ENCODE peak calls at places on chromosomes 4 and X, in six cellular contexts. One of them, this sample, is unnamed.

GRCh38 chrX:8067754-8068469 is 103.2 kb downstream of the VCX2 start:
- DNase-seq in fibroblast of villous mesenchyme: peak
- DNase-seq in fibroblast of mammary gland: peak
- DNase-seq in GM12865: no peak
- DNase-seq in MCF 10A: peak
- DNase-seq in body of pancreas: no peak
- DNase-seq in this sample: no peak

GRCh38 chrX:153744210-153745066 is 19.6 kb upstream of the PLXNB3 start:
- DNase-seq in fibroblast of villous mesenchyme: no peak
- DNase-seq in fibroblast of mammary gland: no peak
- DNase-seq in GM12865: no peak
- DNase-seq in MCF 10A: no peak
- DNase-seq in body of pancreas: peak
- DNase-seq in this sample: no peak

GRCh38 chr4:72876946-72877345 is 192.6 kb downstream of the COX18 start:
- DNase-seq in fibroblast of villous mesenchyme: no peak
- DNase-seq in fibroblast of mammary gland: no peak
- DNase-seq in GM12865: no peak
- DNase-seq in MCF 10A: no peak
- DNase-seq in body of pancreas: no peak
- DNase-seq in this sample: no peak

GRCh38 chr4:4754641-4755040 is 104.8 kb upstream of the MSX1 start:
- DNase-seq in fibroblast of villous mesenchyme: no peak
- DNase-seq in fibroblast of mammary gland: no peak
- DNase-seq in GM12865: no peak
- DNase-seq in MCF 10A: no peak
- DNase-seq in body of pancreas: no peak
- DNase-seq in this sample: no peak

GRCh38 chr4:56704074-56704473 is 23.0 kb upstream of the HOPX start:
- DNase-seq in fibroblast of villous mesenchyme: peak
- DNase-seq in fibroblast of mammary gland: no peak
- DNase-seq in GM12865: no peak
- DNase-seq in MCF 10A: no peak
- DNase-seq in body of pancreas: no peak
- DNase-seq in this sample: no peak

GRCh38 chrX:150049647-150050046 is 111.4 kb upstream of the EOLA2 start:
- DNase-seq in fibroblast of villous mesenchyme: peak
- DNase-seq in fibroblast of mammary gland: no peak
- DNase-seq in GM12865: no peak
- DNase-seq in MCF 10A: no peak
- DNase-seq in body of pancreas: no peak
- DNase-seq in this sample: peak

GRCh38 chr4:7863911-7864681 is 75.6 kb downstream of the AFAP1 start:
- DNase-seq in fibroblast of villous mesenchyme: no peak
- DNase-seq in fibroblast of mammary gland: no peak
- DNase-seq in GM12865: peak
- DNase-seq in MCF 10A: no peak
- DNase-seq in body of pancreas: no peak
- DNase-seq in this sample: no peak

GRCh38 chr4:113444386-113444785 is 317.2 kb downstream of the CAMK2D start:
- DNase-seq in fibroblast of villous mesenchyme: peak
- DNase-seq in fibroblast of mammary gland: peak
- DNase-seq in GM12865: no peak
- DNase-seq in MCF 10A: peak
- DNase-seq in body of pancreas: no peak
- DNase-seq in this sample: no peak

GRCh38 chrX:119399772-119400101 is 601 bp downstream of the SLC25A43 start:
- DNase-seq in fibroblast of villous mesenchyme: peak
- DNase-seq in fibroblast of mammary gland: peak
- DNase-seq in GM12865: no peak
- DNase-seq in MCF 10A: no peak
- DNase-seq in body of pancreas: no peak
- DNase-seq in this sample: no peak

GRCh38 chr4:27068151-27068862 is 207.7 kb downstream of the STIM2 start:
- DNase-seq in fibroblast of villous mesenchyme: no peak
- DNase-seq in fibroblast of mammary gland: no peak
- DNase-seq in GM12865: no peak
- DNase-seq in MCF 10A: no peak
- DNase-seq in body of pancreas: no peak
- DNase-seq in this sample: no peak

GRCh38 chr4:112511294-112512118 is 4.5 kb downstream of the NEUROG2 start:
- DNase-seq in fibroblast of villous mesenchyme: no peak
- DNase-seq in fibroblast of mammary gland: no peak
- DNase-seq in GM12865: no peak
- DNase-seq in MCF 10A: no peak
- DNase-seq in body of pancreas: no peak
- DNase-seq in this sample: no peak

GRCh38 chr4:101345271-101345595 is 2.1 kb downstream of the PPP3CA start:
- DNase-seq in fibroblast of villous mesenchyme: peak
- DNase-seq in fibroblast of mammary gland: peak
- DNase-seq in GM12865: peak
- DNase-seq in MCF 10A: no peak
- DNase-seq in body of pancreas: no peak
- DNase-seq in this sample: peak

GRCh38 chrX:98480606-98481005 is 1596.9 kb downstream of the RPA4 start:
- DNase-seq in fibroblast of villous mesenchyme: no peak
- DNase-seq in fibroblast of mammary gland: no peak
- DNase-seq in GM12865: no peak
- DNase-seq in MCF 10A: peak
- DNase-seq in body of pancreas: no peak
- DNase-seq in this sample: no peak

GRCh38 chrX:46710927-46711623 is 47.8 kb downstream of the SLC9A7 start:
- DNase-seq in fibroblast of villous mesenchyme: no peak
- DNase-seq in fibroblast of mammary gland: no peak
- DNase-seq in GM12865: peak
- DNase-seq in MCF 10A: no peak
- DNase-seq in body of pancreas: no peak
- DNase-seq in this sample: no peak

GRCh38 chr4:137909910-137910309 is 332.2 kb downstream of the SLC7A11 start:
- DNase-seq in fibroblast of villous mesenchyme: no peak
- DNase-seq in fibroblast of mammary gland: no peak
- DNase-seq in GM12865: no peak
- DNase-seq in MCF 10A: peak
- DNase-seq in body of pancreas: peak
- DNase-seq in this sample: no peak

GRCh38 chr4:8355306-8355705 is 85.2 kb downstream of the ACOX3 start:
- DNase-seq in fibroblast of villous mesenchyme: peak
- DNase-seq in fibroblast of mammary gland: no peak
- DNase-seq in GM12865: no peak
- DNase-seq in MCF 10A: peak
- DNase-seq in body of pancreas: no peak
- DNase-seq in this sample: no peak

GRCh38 chrX:110404376-110404775 is 45.7 kb downstream of the RTL9 start:
- DNase-seq in fibroblast of villous mesenchyme: no peak
- DNase-seq in fibroblast of mammary gland: no peak
- DNase-seq in GM12865: no peak
- DNase-seq in MCF 10A: no peak
- DNase-seq in body of pancreas: no peak
- DNase-seq in this sample: no peak

GRCh38 chrX:1421433-1422134 is 29.7 kb upstream of the SLC25A6 start:
- DNase-seq in fibroblast of villous mesenchyme: no peak
- DNase-seq in fibroblast of mammary gland: peak
- DNase-seq in GM12865: no peak
- DNase-seq in MCF 10A: no peak
- DNase-seq in body of pancreas: no peak
- DNase-seq in this sample: no peak

GRCh38 chrX:69361286-69361926 is 142.7 kb upstream of the NALF2 start:
- DNase-seq in fibroblast of villous mesenchyme: no peak
- DNase-seq in fibroblast of mammary gland: peak
- DNase-seq in GM12865: no peak
- DNase-seq in MCF 10A: peak
- DNase-seq in body of pancreas: no peak
- DNase-seq in this sample: peak

GRCh38 chr4:46323891-46324290 is 66.0 kb downstream of the GABRA2 start:
- DNase-seq in fibroblast of villous mesenchyme: no peak
- DNase-seq in fibroblast of mammary gland: no peak
- DNase-seq in GM12865: no peak
- DNase-seq in MCF 10A: no peak
- DNase-seq in body of pancreas: no peak
- DNase-seq in this sample: no peak

GRCh38 chrX:132023896-132024386 is 839 bp downstream of the STK26 start:
- DNase-seq in fibroblast of villous mesenchyme: no peak
- DNase-seq in fibroblast of mammary gland: peak
- DNase-seq in GM12865: peak
- DNase-seq in MCF 10A: peak
- DNase-seq in body of pancreas: no peak
- DNase-seq in this sample: no peak

GRCh38 chrX:109485470-109486340 is 3.8 kb upstream of the GUCY2F start:
- DNase-seq in fibroblast of villous mesenchyme: peak
- DNase-seq in fibroblast of mammary gland: peak
- DNase-seq in GM12865: peak
- DNase-seq in MCF 10A: peak
- DNase-seq in body of pancreas: peak
- DNase-seq in this sample: peak

GRCh38 chr4:138851626-138852443 is 163.7 kb upstream of the NOCT start:
- DNase-seq in fibroblast of villous mesenchyme: no peak
- DNase-seq in fibroblast of mammary gland: no peak
- DNase-seq in GM12865: no peak
- DNase-seq in MCF 10A: no peak
- DNase-seq in body of pancreas: no peak
- DNase-seq in this sample: no peak

GRCh38 chr4:55851885-55852284 is 1.6 kb upstream of the EXOC1 start:
- DNase-seq in fibroblast of villous mesenchyme: no peak
- DNase-seq in fibroblast of mammary gland: no peak
- DNase-seq in GM12865: no peak
- DNase-seq in MCF 10A: peak
- DNase-seq in body of pancreas: no peak
- DNase-seq in this sample: no peak

DNA sequence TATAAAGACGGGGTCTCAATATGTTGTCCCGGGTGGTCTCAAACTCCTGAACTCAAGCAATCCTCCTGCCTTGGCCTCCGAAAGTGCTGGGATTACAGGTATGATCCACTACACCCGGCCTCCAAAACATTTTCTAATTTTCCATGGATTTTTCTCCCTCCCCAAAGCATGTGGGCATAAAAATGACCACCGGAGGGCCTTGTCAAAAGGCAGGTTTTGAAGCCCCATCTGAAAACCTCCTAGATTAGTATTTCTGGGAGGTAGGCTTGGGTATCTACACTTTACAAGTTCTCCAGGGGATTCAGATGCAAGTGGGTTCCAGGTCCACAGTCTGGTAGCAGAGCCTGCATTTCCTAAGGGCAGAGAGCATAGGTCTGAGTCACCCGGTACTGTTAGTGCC is 1.4 kb upstream of the GPR173 start:
- DNase-seq in fibroblast of villous mesenchyme: no peak
- DNase-seq in fibroblast of mammary gland: peak
- DNase-seq in GM12865: no peak
- DNase-seq in MCF 10A: peak
- DNase-seq in body of pancreas: no peak
- DNase-seq in this sample: no peak
- TF ChIP-seq CTCF in fibroblast of villous mesenchyme: peak
- TF ChIP-seq CTCF in fibroblast of mammary gland: peak
- TF ChIP-seq CTCF in GM12865: no peak
- TF ChIP-seq CTCF in MCF 10A: peak
- TF ChIP-seq CTCF in body of pancreas: no peak
- TF ChIP-seq CTCF in this sample: peak

DNA sequence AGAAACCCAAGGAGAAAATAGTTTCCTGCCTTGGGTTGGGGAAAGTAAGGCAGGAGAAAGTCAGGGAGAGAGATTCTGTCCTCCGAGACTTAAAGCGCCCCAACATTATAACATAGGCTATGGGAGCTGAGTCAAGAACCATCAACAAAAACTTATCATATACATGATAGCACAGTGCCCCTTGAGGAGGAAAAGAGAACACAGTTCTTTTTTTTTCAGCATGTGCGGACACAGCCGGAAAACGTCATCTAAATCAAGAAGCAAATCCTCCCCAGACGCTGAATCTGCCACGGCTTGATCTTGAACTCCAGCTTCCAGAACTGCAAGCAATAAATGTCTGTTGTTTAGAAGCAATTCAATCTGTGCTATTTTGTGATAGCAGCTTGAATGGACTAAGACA is 549.6 kb upstream of the PRKX start:
- DNase-seq in fibroblast of villous mesenchyme: no peak
- DNase-seq in fibroblast of mammary gland: no peak
- DNase-seq in GM12865: no peak
- DNase-seq in MCF 10A: no peak
- DNase-seq in body of pancreas: no peak
- DNase-seq in this sample: no peak
- TF ChIP-seq CTCF in fibroblast of villous mesenchyme: no peak
- TF ChIP-seq CTCF in fibroblast of mammary gland: no peak
- TF ChIP-seq CTCF in GM12865: no peak
- TF ChIP-seq CTCF in MCF 10A: peak
- TF ChIP-seq CTCF in body of pancreas: no peak
- TF ChIP-seq CTCF in this sample: no peak

DNA sequence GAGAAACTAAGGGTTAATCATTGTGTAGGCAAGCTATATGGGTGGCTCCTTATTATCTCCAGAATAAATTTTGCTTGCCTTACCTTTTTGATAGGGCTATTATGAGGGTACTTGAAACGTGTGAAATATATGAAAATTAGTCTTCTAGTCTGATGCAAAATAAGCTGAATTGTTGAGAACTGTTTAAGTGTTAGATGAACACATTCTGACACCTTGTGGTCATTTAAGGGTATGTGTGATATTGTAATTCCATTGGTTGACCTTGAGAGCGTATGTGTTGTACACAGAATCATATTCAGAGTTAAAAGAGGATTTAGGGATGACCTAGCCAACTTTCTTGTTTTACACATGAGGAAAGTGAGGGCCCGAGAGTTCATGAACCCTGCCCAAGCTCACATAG is 44.6 kb upstream of the LINC00632 start:
- DNase-seq in fibroblast of villous mesenchyme: peak
- DNase-seq in fibroblast of mammary gland: peak
- DNase-seq in GM12865: peak
- DNase-seq in MCF 10A: peak
- DNase-seq in body of pancreas: no peak
- DNase-seq in this sample: no peak
- TF ChIP-seq CTCF in fibroblast of villous mesenchyme: peak
- TF ChIP-seq CTCF in fibroblast of mammary gland: peak
- TF ChIP-seq CTCF in GM12865: no peak
- TF ChIP-seq CTCF in MCF 10A: peak
- TF ChIP-seq CTCF in body of pancreas: peak
- TF ChIP-seq CTCF in this sample: no peak

DNA sequence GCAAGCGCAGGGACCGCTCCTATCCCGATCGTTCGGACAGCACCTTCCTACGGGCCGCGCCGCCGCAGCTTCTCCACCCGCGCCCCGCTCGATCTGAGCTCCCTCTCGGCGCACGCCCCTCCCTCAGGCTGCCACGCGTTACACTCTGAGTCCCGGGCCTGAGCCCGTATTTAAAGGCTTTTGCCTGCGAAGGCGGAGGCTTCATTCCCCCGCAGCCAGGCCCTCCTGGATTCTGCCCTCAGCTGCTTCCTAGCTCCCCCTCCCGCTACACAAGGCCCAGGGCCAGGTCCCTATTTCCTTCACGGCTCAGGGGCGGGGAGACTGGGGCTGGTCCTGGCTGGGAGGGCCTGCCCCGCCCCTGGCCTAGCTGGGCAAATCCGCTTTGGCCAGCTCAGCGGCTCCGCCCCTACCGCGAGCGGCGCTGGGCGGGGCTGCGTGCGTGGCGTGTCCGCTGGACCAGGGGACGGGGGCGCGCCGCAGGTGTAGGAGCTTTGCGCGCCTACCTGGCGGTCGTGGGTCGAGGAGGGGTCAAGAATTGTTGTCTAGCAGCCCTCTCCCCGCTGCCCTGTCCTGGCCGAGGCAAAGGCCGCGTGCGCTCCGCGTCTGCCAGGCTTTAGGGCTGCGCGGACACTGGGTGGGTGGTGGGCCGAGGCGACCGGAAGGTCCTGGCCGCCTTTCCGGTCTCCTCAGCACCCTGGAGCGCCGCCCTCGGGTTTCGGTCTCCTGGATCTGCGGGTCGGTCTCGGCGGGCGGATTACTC is at the start of gene UGDH:
- DNase-seq in fibroblast of villous mesenchyme: peak
- DNase-seq in fibroblast of mammary gland: peak
- DNase-seq in GM12865: peak
- DNase-seq in MCF 10A: peak
- DNase-seq in body of pancreas: peak
- DNase-seq in this sample: peak
- TF ChIP-seq CTCF in fibroblast of villous mesenchyme: no peak
- TF ChIP-seq CTCF in fibroblast of mammary gland: no peak
- TF ChIP-seq CTCF in GM12865: no peak
- TF ChIP-seq CTCF in MCF 10A: no peak
- TF ChIP-seq CTCF in body of pancreas: no peak
- TF ChIP-seq CTCF in this sample: no peak

This sample was measured in AG09319.